ENCODE peak calls at places on chromosomes 2 and 18, in five cellular contexts. X, T, W, G and S are unnamed samples.

GRCh38 chr2:158189526-158189925 is 87.8 kb downstream of the UPP2 start:
- DNase-seq in X (no peak), T (no peak), W (no peak), G (no peak), S (no peak)

GRCh38 chr18:77087391-77088141 is 45.0 kb downstream of the MBP start:
- DNase-seq in X (peak), T (no peak), W (no peak), G (peak), S (no peak)

GRCh38 chr2:74462786-74463105 is 2.4 kb downstream of the MOGS start:
- DNase-seq in X (no peak), T (no peak), W (no peak), G (no peak), S (no peak)

GRCh38 chr2:108593547-108594098 is 59.4 kb downstream of the LIMS1 start:
- DNase-seq in X (no peak), T (no peak), W (no peak), G (no peak), S (no peak)

GRCh38 chr18:44912740-44913478 is 232.2 kb downstream of the SETBP1 start:
- DNase-seq in X (no peak), T (no peak), W (no peak), G (no peak), S (no peak)

GRCh38 chr2:8540552-8541055 is 141.3 kb upstream of the ID2 start:
- DNase-seq in X (no peak), T (no peak), W (no peak), G (no peak), S (no peak)

GRCh38 chr2:190820416-190820815 is 60.2 kb upstream of the GLS start:
- DNase-seq in X (no peak), T (no peak), W (no peak), G (no peak), S (no peak)

GRCh38 chr2:197884252-197884651 is 79.9 kb downstream of the PLCL1 start:
- DNase-seq in X (no peak), T (no peak), W (no peak), G (no peak), S (no peak)

GRCh38 chr18:62264984-62265383 is 60.1 kb upstream of the TNFRSF11A start:
- DNase-seq in X (no peak), T (no peak), W (no peak), G (no peak), S (no peak)

GRCh38 chr2:207765541-207765940 is 4.2 kb downstream of the FZD5 start:
- DNase-seq in X (no peak), T (no peak), W (no peak), G (no peak), S (no peak)

GRCh38 chr18:46856975-46857374 is 60.3 kb downstream of the PIAS2 start:
- DNase-seq in X (peak), T (no peak), W (no peak), G (no peak), S (no peak)

GRCh38 chr18:7488571-7488970 is 78.5 kb upstream of the PTPRM start:
- DNase-seq in X (no peak), T (no peak), W (no peak), G (no peak), S (no peak)

GRCh38 chr2:105373895-105374401 is 24.9 kb downstream of the FHL2 start:
- DNase-seq in X (no peak), T (no peak), W (no peak), G (no peak), S (no peak)